ENCODE peak calls at places on chromosome 7, in six cellular contexts. B, Z, D, C, K and Q are unnamed samples.
A peak's percentile ranks its signal among the peaks of the same experiment; 100 is the strongest.

GRCh38 chr7:2193120-2193519 is 39.6 kb downstream of the MAD1L1 start:
- DNase-seq in B (no peak), K (no peak), Z (no peak), D (peak; percentile 95), C (no peak), Q (no peak)

GRCh38 chr7:148921189-148921588 is 37.1 kb upstream of the EZH2 start:
- DNase-seq in B (no peak), D (no peak), K (no peak), C (no peak), Z (no peak), Q (no peak)

GRCh38 chr7:99409192-99409572 is 413 bp downstream of the BUD31 start:
- DNase-seq in C (no peak), D (no peak), K (no peak), Z (no peak), B (peak; percentile 10), Q (no peak)

GRCh38 chr7:138573741-138574140 is 113.7 kb downstream of the TRIM24 start:
- DNase-seq in Z (no peak), D (no peak), C (no peak), B (no peak), K (no peak), Q (no peak)

GRCh38 chr7:11529382-11529781 is 302.6 kb downstream of the THSD7A start:
- DNase-seq in B (no peak), D (no peak), Z (no peak), K (no peak), C (no peak), Q (no peak)

GRCh38 chr7:50656141-50656895 is 91.1 kb upstream of the DDC start:
- DNase-seq in C (no peak), Z (no peak), K (no peak), B (no peak), D (no peak), Q (no peak)

GRCh38 chr7:16136896-16137295 is 284.4 kb downstream of the CRPPA start:
- DNase-seq in C (no peak), Z (no peak), K (no peak), D (no peak), B (no peak), Q (no peak)

GRCh38 chr7:69517985-69518731 is 80.1 kb upstream of the AUTS2 start:
- DNase-seq in D (no peak), B (no peak), K (no peak), Z (peak; percentile 73), C (peak; percentile 44), Q (no peak)

GRCh38 chr7:40643664-40644063 is 508.9 kb downstream of the SUGCT start:
- DNase-seq in K (no peak), D (no peak), Z (no peak), C (no peak), B (no peak), Q (no peak)

GRCh38 chr7:20799566-20800377 is 13.1 kb upstream of the SP8 start:
- DNase-seq in B (no peak), Z (no peak), K (no peak), C (no peak), D (no peak), Q (no peak)

GRCh38 chr7:5634107-5634950 is 147.1 kb downstream of the RNF216 start:
- DNase-seq in D (no peak), Z (no peak), K (peak; percentile 84), C (peak; percentile 82), B (no peak), Q (peak; percentile 66)

GRCh38 chr7:100603697-100604077 is 1.5 kb downstream of the PCOLCE start:
- DNase-seq in K (no peak), C (no peak), B (no peak), Z (no peak), D (no peak), Q (peak; percentile 31)

GRCh38 chr7:111198255-111198654 is 107.3 kb downstream of the LRRN3 start:
- DNase-seq in B (no peak), K (no peak), D (no peak), Z (no peak), C (peak; percentile 87), Q (peak; percentile 98)

GRCh38 chr7:42734568-42734967 is 177.3 kb downstream of the C7orf25 start:
- DNase-seq in Z (no peak), K (no peak), C (no peak), B (no peak), D (no peak), Q (no peak)

GRCh38 chr7:129166745-129167144 is 21.7 kb upstream of the SMO start:
- DNase-seq in D (no peak), B (no peak), K (no peak), C (no peak), Z (no peak), Q (no peak)

GRCh38 chr7:136348142-136348541 is 371.0 kb upstream of the MTPN start:
- DNase-seq in Z (no peak), K (no peak), D (no peak), C (no peak), B (no peak), Q (no peak)

GRCh38 chr7:22357311-22358175 is 589 bp upstream of the RAPGEF5 start:
- DNase-seq in B (no peak), C (peak; percentile 9), D (peak; percentile 68), Z (peak; percentile 35), K (no peak), Q (no peak)

GRCh38 chr7:11177793-11178192 is 204.1 kb downstream of the PHF14 start:
- DNase-seq in B (no peak), K (no peak), D (no peak), Z (no peak), C (no peak), Q (peak; percentile 63)

GRCh38 chr7:127924874-127925273 is 106.4 kb downstream of the LRRC4 start:
- DNase-seq in K (no peak), C (no peak), D (no peak), B (no peak), Z (no peak), Q (no peak)

GRCh38 chr7:23000597-23001360 is 13.2 kb downstream of the HYCC1 start:
- DNase-seq in K (no peak), B (no peak), Z (no peak), C (no peak), D (no peak), Q (no peak)

GRCh38 chr7:69630292-69630691 is 32.0 kb downstream of the AUTS2 start:
- DNase-seq in Z (no peak), D (no peak), C (peak; percentile 77), B (no peak), K (no peak), Q (no peak)